ENCODE peak calls at places on chromosomes 16 and 17, in eight cellular contexts. S, G, Q, Z, I, N, W and U are unnamed samples.

GRCh38 chr16:67719048-67719777 is at the start of gene GFOD2:
- DNase-seq in S (peak), G (peak), Q (peak), Z (peak), I (peak), N (peak), W (peak), U (peak)

GRCh38 chr16:75774197-75774596 is 47.9 kb upstream of the CPHXL start:
- DNase-seq in S (no peak), G (no peak), Q (no peak), Z (no peak), I (no peak), N (no peak), W (no peak), U (no peak)

GRCh38 chr16:49632111-49632797 is 223.7 kb downstream of the ZNF423 start:
- DNase-seq in S (no peak), G (no peak), Q (no peak), Z (no peak), I (no peak), N (no peak), W (no peak), U (no peak)

GRCh38 chr17:82592289-82592683 is 56.0 kb downstream of the WDR45B start:
- DNase-seq in S (no peak), G (no peak), Q (no peak), Z (no peak), I (no peak), N (peak), W (no peak), U (peak)

GRCh38 chr16:47774661-47775060 is 313.5 kb downstream of the PHKB start:
- DNase-seq in S (no peak), G (peak), Q (no peak), Z (no peak), I (peak), N (no peak), W (no peak), U (no peak)

GRCh38 chr17:43579570-43580140 is 33.5 kb upstream of the ETV4 start:
- DNase-seq in S (no peak), G (peak), Q (no peak), Z (no peak), I (no peak), N (no peak), W (no peak), U (no peak)

GRCh38 chr16:49305406-49305805 is 23.8 kb upstream of the CBLN1 start:
- DNase-seq in S (no peak), G (no peak), Q (no peak), Z (no peak), I (no peak), N (no peak), W (no peak), U (no peak)

GRCh38 chr16:24986512-24987303 is 28.5 kb downstream of the ARHGAP17 start:
- DNase-seq in S (no peak), G (peak), Q (no peak), Z (no peak), I (peak), N (no peak), W (no peak), U (peak)

GRCh38 chr17:77266891-77267341 is 126.1 kb downstream of the SEC14L1 start:
- DNase-seq in S (no peak), G (no peak), Q (no peak), Z (no peak), I (peak), N (no peak), W (no peak), U (peak)

GRCh38 chr17:82085031-82085861 is 12.8 kb downstream of the FASN start:
- DNase-seq in S (no peak), G (no peak), Q (no peak), Z (no peak), I (no peak), N (no peak), W (no peak), U (no peak)

GRCh38 chr17:45338023-45338781 is 21.4 kb upstream of the MAP3K14 start:
- DNase-seq in S (peak), G (no peak), Q (no peak), Z (no peak), I (no peak), N (peak), W (no peak), U (no peak)